ENCODE peak calls at places on chromosomes 1 and 21, in six cellular contexts. D is PC-3, M is GM23248, A is MM.1S, U is GM23338, S is hepatocyte. G is an unnamed sample.

GRCh38 chr1:3477241-3478109 is 23.0 kb downstream of the ARHGEF16 start:
- DNase-seq in U (no peak), D (peak; percentile 23), M (peak; percentile 33), A (no peak), S (no peak), G (no peak)

GRCh38 chr1:106584127-106584526 is 472.3 kb upstream of the PRMT6 start:
- DNase-seq in D (no peak), M (peak; percentile 3), A (no peak), U (no peak), S (no peak), G (no peak)

GRCh38 chr1:188170935-188171334 is 1342.2 kb downstream of the PLA2G4A start:
- DNase-seq in A (no peak), S (no peak), D (no peak), M (no peak), U (no peak), G (no peak)

GRCh38 chr1:234726359-234726836 is 116.4 kb upstream of the IRF2BP2 start:
- DNase-seq in D (no peak), U (peak; percentile 36), S (no peak), M (no peak), A (no peak), G (peak; percentile 13)

GRCh38 chr1:107139833-107140702 is 771 bp upstream of the NTNG1 start:
- DNase-seq in S (peak; percentile 68), A (no peak), M (peak; percentile 87), D (peak; percentile 72), U (peak; percentile 86), G (peak; percentile 68)

GRCh38 chr1:46480959-46481646 is 8.5 kb upstream of the DMBX1 start:
- DNase-seq in A (no peak), U (no peak), S (no peak), D (peak; percentile 40), M (peak; percentile 34), G (no peak)

GRCh38 chr1:63569068-63569467 is 24.1 kb upstream of the PGM1 start:
- DNase-seq in A (no peak), U (no peak), M (no peak), S (no peak), D (no peak), G (no peak)

GRCh38 chr1:23867953-23868847 is at the start of gene FUCA1:
- DNase-seq in A (peak; percentile 96), D (peak; percentile 98), S (peak; percentile 98), U (peak; percentile 99), M (peak; percentile 91), G (peak; percentile 97)

GRCh38 chr1:115474166-115474565 is 136.1 kb upstream of the NGF start:
- DNase-seq in U (no peak), D (peak; percentile 69), M (no peak), S (no peak), A (no peak), G (no peak)

GRCh38 chr1:209756608-209757445 is 974 bp downstream of the TRAF3IP3 start:
- DNase-seq in U (no peak), D (no peak), S (no peak), M (no peak), A (peak; percentile 38), G (peak; percentile 52)

GRCh38 chr1:235045034-235045690 is 83.5 kb downstream of the TOMM20 start:
- DNase-seq in S (no peak), D (no peak), A (no peak), U (no peak), M (peak; percentile 55), G (no peak)

GRCh38 chr21:31798842-31799691 is 67.1 kb upstream of the SCAF4 start:
- DNase-seq in A (no peak), M (no peak), D (no peak), U (no peak), S (no peak), G (no peak)

GRCh38 chr1:182304218-182305016 is 87.2 kb downstream of the GLUL start:
- DNase-seq in S (no peak), U (no peak), A (no peak), D (no peak), M (no peak), G (no peak)

GRCh38 chr1:99503276-99503747 is 142.6 kb upstream of the PALMD start:
- DNase-seq in M (peak; percentile 77), D (no peak), U (no peak), S (peak; percentile 8), A (no peak), G (no peak)

GRCh38 chr1:157312270-157312812 is 174.1 kb upstream of the ETV3 start:
- DNase-seq in U (no peak), D (no peak), M (peak; percentile 32), S (no peak), A (no peak), G (no peak)

GRCh38 chr1:17199267-17200044 is 5.5 kb upstream of the PADI1 start:
- DNase-seq in M (peak; percentile 44), D (no peak), U (no peak), S (no peak), A (no peak), G (no peak)

GRCh38 chr21:35428927-35429326 is 379.8 kb upstream of the RUNX1 start:
- DNase-seq in S (no peak), D (no peak), U (no peak), A (no peak), M (peak; percentile 27), G (no peak)

GRCh38 chr1:246448373-246448772 is 58.7 kb downstream of the SMYD3 start:
- DNase-seq in M (no peak), S (no peak), U (no peak), A (no peak), D (no peak), G (no peak)

GRCh38 chr1:206029484-206029883 is 5.8 kb upstream of the CTSE start:
- DNase-seq in A (no peak), U (no peak), S (peak; percentile 68), M (peak; percentile 76), D (peak; percentile 28), G (no peak)

GRCh38 chr1:39080884-39081265 is 54.7 kb downstream of the NDUFS5 start:
- DNase-seq in M (no peak), A (no peak), U (peak; percentile 92), S (peak; percentile 24), D (no peak), G (no peak)

GRCh38 chr1:43834280-43835140 is 99.1 kb upstream of the ARTN start:
- DNase-seq in D (peak; percentile 86), U (no peak), A (no peak), M (peak; percentile 89), S (no peak), G (peak; percentile 40)

GRCh38 chr21:14609274-14609673 is 63.2 kb upstream of the SAMSN1 start:
- DNase-seq in S (no peak), A (peak; percentile 48), M (no peak), U (no peak), D (no peak), G (no peak)

GRCh38 chr1:66331641-66332523 is 202.1 kb upstream of the SGIP1 start:
- DNase-seq in M (peak; percentile 92), S (peak; percentile 64), U (peak; percentile 80), D (peak; percentile 69), A (peak; percentile 66), G (peak; percentile 61)

GRCh38 chr1:170891872-170892271 is 43.5 kb upstream of the MROH9 start:
- DNase-seq in M (no peak), U (no peak), S (no peak), D (peak; percentile 22), A (no peak), G (no peak)

GRCh38 chr21:44789880-44790279 is 11.7 kb downstream of the UBE2G2 start:
- DNase-seq in S (no peak), U (no peak), M (peak; percentile 62), A (no peak), D (no peak), G (no peak)

GRCh38 chr21:32412162-32412997 is at the start of gene EVA1C:
- DNase-seq in D (peak; percentile 71), A (no peak), S (peak; percentile 55), M (peak; percentile 72), U (peak; percentile 73), G (no peak)

GRCh38 chr1:25817840-25818501 is 1.8 kb upstream of the MTFR1L start:
- DNase-seq in S (peak; percentile 55), D (peak; percentile 47), M (no peak), A (no peak), U (peak; percentile 69), G (no peak)
- H3K4me2 ChIP-seq in S (peak overlapping the region; percentile 93), D (no peak overlapping the region), M (peak overlapping the region; percentile 89), A (no peak overlapping the region), U (no peak overlapping the region), G (peak overlapping the region; percentile 74)

DNA sequence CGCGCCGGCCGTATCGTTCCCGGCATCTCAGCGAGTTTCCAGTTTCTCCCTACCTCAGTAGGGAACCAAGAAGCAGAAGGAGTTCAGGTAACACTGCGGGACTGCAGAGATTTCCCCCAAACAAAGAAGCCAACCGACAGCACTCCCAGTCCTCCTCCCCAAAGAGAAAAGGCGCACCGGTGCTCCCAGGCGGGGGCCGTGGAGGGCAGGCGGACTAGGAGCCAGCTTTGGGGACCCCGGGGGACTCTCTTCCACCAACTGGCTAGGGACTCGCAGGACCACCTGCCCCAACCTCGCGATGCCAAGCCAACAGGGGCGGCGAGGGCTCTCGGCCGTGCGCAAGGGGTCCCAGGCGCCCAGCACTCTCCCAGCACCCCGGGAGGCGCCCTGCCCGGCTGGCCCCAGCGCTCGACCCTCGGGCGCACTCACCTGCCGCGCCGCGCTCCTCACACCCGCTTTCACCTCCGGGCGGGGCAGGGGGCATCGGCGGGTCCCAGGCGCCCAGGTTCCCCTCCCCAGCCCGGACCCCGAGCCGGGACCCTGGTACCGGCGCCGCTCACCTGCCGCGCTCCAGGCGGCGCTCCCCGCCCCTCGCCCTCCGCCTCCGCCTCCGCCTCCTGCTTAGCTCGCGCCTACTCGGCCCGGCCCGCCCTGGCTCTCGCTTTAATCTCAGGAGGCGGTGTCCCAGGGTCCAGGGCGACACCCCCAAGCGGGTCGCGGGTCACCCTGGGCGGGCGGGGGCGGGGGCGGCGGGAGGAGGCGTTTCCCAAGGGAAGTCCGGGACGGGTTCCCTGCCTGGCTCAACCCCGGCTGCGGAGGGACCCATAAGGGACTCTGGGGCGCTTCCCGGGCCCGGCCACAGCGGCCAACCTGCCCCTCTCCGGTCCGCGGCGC is at the start of gene TMPRSS2:
- DNase-seq in A (no peak), U (peak; percentile 80), M (no peak), D (peak; percentile 68), S (peak; percentile 91), G (no peak)
- H3K9me2 ChIP-seq in A (no peaks in the 10 kb centered on the region), U (no peaks in the 10 kb centered on the region), M (no peaks in the 10 kb centered on the region), D (no peaks in the 10 kb centered on the region), S (no peaks in the 10 kb centered on the region), G (no peaks in the 10 kb centered on the region)

DNA sequence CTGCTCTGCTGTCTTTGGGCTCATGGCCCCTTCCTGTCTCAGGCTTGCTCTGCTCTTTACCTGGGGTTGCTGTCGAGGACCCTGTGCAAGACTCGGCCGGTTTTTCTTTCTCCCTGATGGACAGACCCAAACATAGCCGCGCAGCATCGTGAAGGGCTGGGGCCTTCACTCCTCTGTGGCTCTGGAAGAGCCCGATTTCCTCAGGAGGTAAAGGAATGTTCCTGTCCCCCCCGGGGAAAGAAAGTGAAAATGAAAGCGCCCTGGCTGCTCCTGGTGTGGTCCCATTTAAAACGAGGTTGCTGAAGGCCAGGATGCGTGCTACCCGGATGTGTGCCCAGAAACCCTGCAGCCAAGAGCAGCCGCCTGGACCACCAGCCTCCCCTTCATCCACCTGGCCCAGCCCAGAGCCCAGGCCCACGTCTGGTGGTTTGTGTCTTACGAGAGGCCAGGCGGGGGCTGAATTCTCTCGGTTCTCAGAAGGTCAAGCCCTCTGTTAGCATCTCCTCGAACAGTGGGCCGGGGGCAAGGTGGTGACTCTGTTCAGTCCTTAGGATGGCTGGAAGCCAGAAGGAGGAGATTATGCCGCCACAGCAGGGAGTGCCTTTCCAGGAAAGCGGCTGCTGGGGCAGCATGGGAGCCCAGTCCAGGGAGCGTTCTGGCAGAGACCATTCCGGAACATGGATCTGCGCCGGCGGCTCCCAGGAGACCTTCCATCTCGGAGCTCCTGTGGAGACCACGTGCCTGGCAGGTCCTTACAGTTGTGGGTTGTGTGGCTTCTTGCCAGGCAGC is 1.2 kb downstream of the GUK1 start:
- DNase-seq in D (peak; percentile 59), U (no peak), A (peak; percentile 72), S (peak; percentile 19), M (peak; percentile 75), G (peak; percentile 46)
- TF ChIP-seq EZH2phosphoT487 in D (no peak), U (no peak), A (no peak), S (no peak), M (no peak), G (no peak)

GRCh38 chr1:111234866-111235265 is 7.4 kb downstream of the CHI3L2 start:
- DNase-seq in S (no peak), A (no peak), U (no peak), D (peak; percentile 84), M (peak; percentile 84), G (no peak)
- H3K4me2 ChIP-seq in S (no peak overlapping the region), A (no peak overlapping the region), U (no peak overlapping the region), D (peak overlapping the region; percentile 68), M (peak overlapping the region; percentile 3), G (no peak overlapping the region)

G was measured in OCI-LY7.